ENCODE peak calls at places on chromosomes 16 and 17, in ten cellular contexts. K is DND-41, P is H1, H is NB4, A is body of pancreas, Y is astrocyte of the cerebellum, J is skeletal muscle cell, U is adrenal gland, Q is HCT116, C is kidney. Z is an unnamed sample.

GRCh38 chr17:2453325-2453724 is 52.5 kb upstream of the MNT start:
- DNase-seq in Q (no peak), U (no peak), C (no peak), J (no peak), H (no peak), K (no peak), Y (no peak), P (no peak), A (no peak), Z (no peak)

GRCh38 chr17:9668532-9668931 is 23.2 kb downstream of the USP43 start:
- DNase-seq in U (no peak), P (no peak), A (no peak), K (no peak), J (no peak), H (peak; percentile 25), Q (no peak), Y (peak; percentile 80), C (no peak), Z (no peak)

GRCh38 chr17:82863941-82864720 is 24.3 kb upstream of the ZNF750 start:
- DNase-seq in P (no peak), A (no peak), Q (peak; percentile 68), K (peak; percentile 95), J (peak; percentile 59), H (peak; percentile 96), Y (peak; percentile 73), C (no peak), U (no peak), Z (peak; percentile 82)

GRCh38 chr17:62587554-62587953 is 39.9 kb upstream of the MRC2 start:
- DNase-seq in K (no peak), Q (no peak), J (no peak), Y (no peak), C (no peak), A (no peak), U (no peak), H (no peak), P (no peak), Z (no peak)

GRCh38 chr16:89378947-89379771 is 111.2 kb downstream of the ANKRD11 start:
- DNase-seq in C (peak; percentile 67), H (no peak), Q (no peak), J (no peak), Y (no peak), U (no peak), A (no peak), P (no peak), K (no peak), Z (no peak)

GRCh38 chr17:12967962-12968361 is 49.9 kb downstream of the ELAC2 start:
- DNase-seq in H (no peak), K (no peak), J (no peak), A (no peak), P (no peak), Q (no peak), U (no peak), Y (no peak), C (no peak), Z (no peak)

GRCh38 chr17:31499771-31500554 is 108.5 kb downstream of the RAB11FIP4 start:
- DNase-seq in Q (peak; percentile 42), A (peak; percentile 79), P (no peak), J (peak; percentile 22), K (no peak), Y (peak; percentile 9), H (no peak), U (no peak), C (peak; percentile 94), Z (no peak)

GRCh38 chr16:3861808-3862451 is 18.6 kb downstream of the CREBBP start:
- DNase-seq in C (no peak), H (peak; percentile 88), K (no peak), Q (no peak), J (no peak), U (no peak), A (no peak), Y (no peak), P (no peak), Z (no peak)

GRCh38 chr17:64003526-64004121 is 5.5 kb downstream of the PRR29 start:
- DNase-seq in J (no peak), Y (no peak), H (no peak), U (no peak), Q (no peak), A (no peak), K (no peak), C (no peak), P (no peak), Z (no peak)

DNA sequence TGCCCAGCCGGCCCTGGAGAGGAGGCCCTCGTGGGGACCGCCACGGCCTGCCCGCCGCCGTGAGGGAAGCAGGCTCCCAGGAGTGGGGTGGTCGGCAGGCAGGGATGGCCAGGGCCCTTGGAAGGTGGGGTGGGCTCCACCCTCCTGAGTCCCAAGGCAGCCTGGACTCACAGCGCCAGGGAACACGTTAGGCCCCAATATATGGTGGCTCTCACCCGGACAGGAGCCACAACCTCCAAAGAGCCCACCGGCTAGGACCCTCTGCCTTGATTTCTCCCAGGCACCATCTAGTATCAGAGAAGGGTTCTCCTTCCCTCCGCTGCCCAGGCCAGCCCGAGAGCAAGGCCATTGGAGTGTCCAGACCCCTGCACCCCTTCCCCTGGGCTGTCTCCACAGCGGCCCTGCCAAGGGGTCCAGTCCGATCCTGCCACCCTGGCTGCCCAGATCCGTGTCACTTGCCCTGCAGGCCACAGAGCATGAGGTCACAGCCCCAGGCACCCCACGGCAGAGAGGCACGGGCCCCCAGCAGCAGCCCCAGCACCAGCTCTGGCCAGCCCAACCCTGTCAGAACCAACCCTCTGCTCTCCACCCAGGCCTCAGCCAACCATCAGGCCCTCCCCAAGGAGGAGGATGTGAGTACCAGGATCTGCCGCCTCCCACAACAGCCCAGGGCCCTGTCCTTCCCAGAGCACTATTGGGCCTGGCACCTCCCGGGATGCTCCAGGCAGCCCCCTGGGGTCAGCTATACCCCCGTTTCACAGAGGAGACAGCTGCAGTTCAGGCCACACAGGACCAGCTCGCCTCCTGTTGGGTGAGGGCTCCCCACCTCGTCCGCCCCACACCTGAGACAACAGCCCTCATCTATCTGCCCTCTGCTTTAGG is 1.1 kb upstream of the AXIN1 start:
- DNase-seq in C (peak; percentile 87), Y (no peak), U (peak; percentile 52), A (no peak), K (no peak), P (no peak), Q (no peak), H (no peak), J (no peak), Z (no peak)
- H3K4me3 ChIP-seq in C (no peak overlapping the region), Y (peak overlapping the region; percentile 65), U (no peak overlapping the region), A (no peak overlapping the region), K (no peak overlapping the region), P (peak overlapping the region; percentile 30), Q (peak overlapping the region; percentile 26), H (no peak overlapping the region), J (peak overlapping the region; percentile 40), Z (peak overlapping the region; percentile 33)

GRCh38 chr16:58913456-58913855 is 179.3 kb upstream of the GOT2 start:
- DNase-seq in C (no peak), H (no peak), K (no peak), A (no peak), Q (no peak), U (no peak), P (no peak), J (no peak), Y (no peak), Z (no peak)
- H3K4me3 ChIP-seq in C (no peak overlapping the region), H (no peak overlapping the region), K (no peak overlapping the region), A (no peak overlapping the region), Q (no peak overlapping the region), U (no peak overlapping the region), P (no peak overlapping the region), J (no peak overlapping the region), Y (no peak overlapping the region), Z (no peak overlapping the region)

GRCh38 chr17:14304222-14304844 is 3.5 kb downstream of the HS3ST3B1 start:
- DNase-seq in Q (no peak), C (no peak), H (no peak), U (no peak), Y (no peak), K (no peak), A (no peak), J (no peak), P (no peak), Z (no peak)

GRCh38 chr17:14303343-14304221 is 2.7 kb downstream of the HS3ST3B1 start:
- DNase-seq in Y (no peak), A (no peak), K (no peak), Q (no peak), U (no peak), H (no peak), P (no peak), C (no peak), J (no peak), Z (peak; percentile 13)

GRCh38 chr17:14305785-14306496 is 5.1 kb downstream of the HS3ST3B1 start:
- DNase-seq in U (no peak), J (no peak), Q (no peak), K (no peak), A (no peak), Y (no peak), C (no peak), H (no peak), P (no peak), Z (no peak)

GRCh38 chr17:14306602-14307001 is 5.7 kb downstream of the HS3ST3B1 start:
- DNase-seq in P (no peak), Q (no peak), U (no peak), J (no peak), H (no peak), Y (no peak), K (no peak), C (no peak), A (no peak), Z (no peak)

DNA sequence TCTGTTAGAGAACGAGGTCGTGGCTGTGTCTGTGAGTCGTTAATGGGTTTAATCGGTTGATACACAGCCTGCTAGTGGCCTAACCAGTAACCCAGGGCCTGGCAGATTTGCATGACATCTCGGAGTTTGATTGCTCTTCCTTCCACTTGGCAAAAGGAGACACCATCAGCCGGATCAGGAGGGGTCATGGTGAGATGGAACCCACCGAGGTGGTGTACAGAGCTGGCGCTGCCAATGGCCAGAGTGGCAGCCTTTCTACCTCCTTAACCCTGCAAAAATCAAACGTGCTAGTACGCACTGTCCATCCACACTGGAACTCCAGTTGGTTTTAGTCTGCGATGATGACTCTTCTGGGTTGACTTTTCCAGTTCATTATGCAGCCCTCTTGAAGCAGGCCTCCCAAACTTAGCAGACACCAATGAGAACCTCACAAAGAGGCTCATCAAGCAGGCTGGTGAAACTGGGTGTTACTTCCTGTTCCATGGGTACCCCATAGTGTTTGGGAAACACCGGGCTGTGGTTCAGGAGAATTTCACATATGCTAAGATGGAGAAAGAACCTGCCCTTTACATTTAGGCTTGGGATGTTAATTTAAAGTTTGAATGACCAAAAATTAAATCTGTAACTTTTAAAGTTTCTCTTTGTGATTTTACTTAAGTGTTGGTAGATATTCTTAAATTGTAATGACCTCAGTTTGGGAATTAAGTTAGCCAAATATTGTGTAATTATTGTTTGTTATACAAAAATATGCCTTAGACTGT is 4.2 kb downstream of the HS3ST3B1 start:
- DNase-seq in J (no peak), Y (no peak), Q (no peak), P (no peak), A (no peak), U (no peak), H (no peak), C (no peak), K (no peak), Z (no peak)
- H3K4me3 ChIP-seq in J (peak overlapping the region; percentile 93), Y (peak overlapping the region; percentile 87), Q (no peak overlapping the region), P (peak overlapping the region; percentile 48), A (no peak overlapping the region), U (no peak overlapping the region), H (no peak overlapping the region), C (no peak overlapping the region), K (no peak overlapping the region), Z (peak overlapping the region; percentile 82)

DNA sequence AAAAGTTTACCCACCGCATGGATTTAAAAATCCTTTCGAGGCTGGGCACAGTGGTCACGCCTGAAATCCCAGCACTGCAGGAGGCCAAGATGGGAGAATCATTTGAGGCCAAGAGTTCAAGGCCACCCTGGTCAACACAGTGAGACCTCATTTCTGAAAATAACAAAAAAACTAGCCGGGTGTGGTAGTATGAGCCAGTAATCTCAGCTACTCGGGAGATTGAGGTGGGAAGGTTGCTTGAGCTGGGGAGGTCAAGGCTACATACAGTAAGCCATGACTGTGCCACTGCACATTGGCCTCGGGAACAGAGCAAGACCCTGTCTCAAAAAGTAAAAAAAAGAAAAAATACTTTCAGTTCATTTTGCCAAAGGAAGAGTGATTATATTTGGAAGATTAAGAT is 12.7 kb downstream of the GNA13 start:
- DNase-seq in U (no peak), Y (no peak), Q (no peak), K (no peak), H (no peak), A (no peak), J (no peak), C (no peak), P (no peak), Z (no peak)
- H3K4me3 ChIP-seq in U (no peak overlapping the region), Y (no peak overlapping the region), Q (no peak overlapping the region), K (no peak overlapping the region), H (no peak overlapping the region), A (no peak overlapping the region), J (no peak overlapping the region), C (no peak overlapping the region), P (no peak overlapping the region), Z (no peak overlapping the region)

Z was measured in effector memory CD4-positive, alpha-beta T cell.